ENCODE peak calls at places on chromosomes 5 and 9, in nine cellular contexts. V, X, N, W, B, M, D, H and G are unnamed samples.

GRCh38 chr5:97496037-97496436 is 313.0 kb upstream of the RIOK2 start:
- DNase-seq in B (no peak), H (no peak), N (no peak), W (no peak), X (no peak), V (no peak), D (no peak), M (no peak), G (no peak)

GRCh38 chr5:115509547-115509946 is 35.0 kb downstream of the FEM1C start:
- DNase-seq in N (no peak), H (no peak), M (no peak), B (no peak), V (no peak), W (no peak), X (no peak), D (no peak), G (no peak)

GRCh38 chr9:127079741-127080140 is 42.7 kb downstream of the ANGPTL2 start:
- DNase-seq in H (no peak), M (no peak), W (no peak), X (no peak), B (no peak), N (no peak), V (no peak), D (no peak), G (no peak)

GRCh38 chr9:107881625-107882300 is 392.2 kb upstream of the KLF4 start:
- DNase-seq in H (no peak), X (no peak), B (no peak), W (peak), M (no peak), N (peak), V (no peak), D (no peak), G (no peak)

GRCh38 chr9:126146254-126147145 is 180.1 kb upstream of the MVB12B start:
- DNase-seq in D (peak), V (no peak), X (no peak), N (no peak), B (peak), W (no peak), H (no peak), M (no peak), G (peak)

GRCh38 chr5:24364711-24365110 is 280.1 kb downstream of the CDH10 start:
- DNase-seq in N (no peak), W (no peak), M (no peak), B (no peak), H (no peak), D (no peak), X (no peak), V (no peak), G (no peak)

GRCh38 chr9:136835932-136836901 is 6.1 kb upstream of the AJM1 start:
- DNase-seq in W (no peak), D (no peak), N (no peak), V (no peak), X (no peak), B (no peak), H (no peak), M (no peak), G (no peak)

GRCh38 chr5:15008911-15009310 is 137.3 kb upstream of the ANKH start:
- DNase-seq in N (peak), B (peak), H (no peak), W (peak), V (no peak), X (no peak), D (no peak), M (no peak), G (no peak)

GRCh38 chr9:121773954-121774714 is 122.7 kb downstream of the DAB2IP start:
- DNase-seq in N (no peak), M (no peak), V (no peak), W (no peak), D (peak), X (no peak), B (no peak), H (no peak), G (no peak)

GRCh38 chr9:3468407-3469205 is 57.2 kb downstream of the RFX3 start:
- DNase-seq in M (no peak), N (no peak), W (no peak), B (no peak), D (no peak), V (no peak), X (no peak), H (no peak), G (no peak)

GRCh38 chr5:15249152-15249551 is 250.8 kb upstream of the FBXL7 start:
- DNase-seq in B (no peak), W (peak), D (no peak), X (no peak), H (no peak), N (peak), V (no peak), M (no peak), G (no peak)

GRCh38 chr9:86126998-86127972 is 27.9 kb upstream of the GOLM1 start:
- DNase-seq in D (peak), B (peak), W (peak), M (peak), N (peak), X (no peak), H (no peak), V (peak), G (peak)

GRCh38 chr9:92140074-92140753 is 25.0 kb upstream of the SPTLC1 start:
- DNase-seq in M (peak), W (peak), D (peak), X (peak), H (peak), V (peak), B (peak), N (peak), G (peak)
- H3K4me3 ChIP-seq in M (no peak), W (no peak), D (no peak), X (peak), H (no peak), V (no peak), B (no peak), N (peak), G (peak)

DNA sequence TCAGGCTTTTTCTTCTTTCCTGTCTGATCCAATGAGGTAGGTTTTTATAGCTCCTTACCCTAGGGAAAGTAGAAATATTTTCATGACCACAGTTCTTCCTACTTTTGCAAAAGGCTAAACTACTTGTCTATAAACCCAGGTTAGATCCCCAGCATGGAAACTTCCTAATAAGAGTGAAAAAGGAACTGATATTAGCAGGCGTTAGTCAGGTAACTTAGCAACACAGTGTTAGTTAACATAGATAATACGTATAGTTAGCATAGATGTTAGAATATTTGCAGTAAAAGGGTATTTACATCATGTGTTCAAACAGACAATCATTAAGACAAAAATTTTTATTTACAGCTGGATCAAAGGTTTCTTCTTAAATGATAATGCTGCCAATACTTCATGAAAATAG is 162.9 kb upstream of the DAB2 start:
- DNase-seq in V (no peak), X (no peak), H (no peak), B (no peak), W (no peak), N (no peak), D (no peak), M (no peak), G (no peak)
- H3K4me3 ChIP-seq in V (no peak), X (no peak), H (no peak), B (no peak), W (no peak), N (no peak), D (no peak), M (no peak), G (no peak)

GRCh38 chr5:139631520-139632165 is 16.5 kb upstream of the CXXC5 start:
- DNase-seq in B (no peak), X (no peak), D (peak), N (no peak), H (no peak), V (no peak), W (no peak), M (no peak), G (no peak)
- H3K4me3 ChIP-seq in B (no peak), X (no peak), D (no peak), N (no peak), H (no peak), V (no peak), W (no peak), M (no peak), G (no peak)

GRCh38 chr9:76904661-76905457 is 1.1 kb downstream of the PRUNE2 start:
- DNase-seq in V (no peak), D (no peak), X (no peak), M (no peak), H (no peak), N (no peak), W (no peak), B (no peak), G (no peak)

GRCh38 chr9:76901801-76902200 is 4.1 kb downstream of the PRUNE2 start:
- DNase-seq in D (no peak), B (no peak), N (no peak), V (no peak), W (no peak), X (no peak), H (no peak), M (peak), G (no peak)

GRCh38 chr9:76902395-76902794 is 3.5 kb downstream of the PRUNE2 start:
- DNase-seq in W (no peak), M (peak), B (no peak), H (no peak), X (no peak), D (no peak), V (no peak), N (no peak), G (no peak)

GRCh38 chr9:76905661-76905983 is 292 bp downstream of the PRUNE2 start:
- DNase-seq in N (no peak), X (no peak), B (no peak), V (no peak), W (no peak), D (no peak), M (no peak), H (no peak), G (no peak)

GRCh38 chr9:76905984-76906861 is at the start of gene PRUNE2:
- DNase-seq in W (peak), B (no peak), V (no peak), M (peak), N (peak), H (no peak), D (peak), X (no peak), G (peak)
- H3K4me3 ChIP-seq in W (peak), B (no peak), V (peak), M (peak), N (peak), H (no peak), D (peak), X (no peak), G (peak)